ENCODE peak calls at places on chromosomes 12 and 14, in five cellular contexts. W, K, P, X and Z are unnamed samples.

GRCh38 chr12:131002271-131002670 is 48.6 kb downstream of the ADGRD1 start:
- DNase-seq in W (no peak), K (no peak), P (no peak), X (no peak), Z (no peak)

GRCh38 chr12:76083246-76083735 is 1.2 kb downstream of the NAP1L1 start:
- DNase-seq in W (no peak), K (no peak), P (no peak), X (no peak), Z (no peak)

GRCh38 chr12:130872179-130873096 is 572 bp downstream of the RAN start:
- DNase-seq in W (peak; percentile 85), K (peak; percentile 46), P (no peak), X (peak; percentile 34), Z (no peak)

GRCh38 chr12:27940245-27940644 is 32.3 kb downstream of the PTHLH start:
- DNase-seq in W (no peak), K (no peak), P (no peak), X (no peak), Z (no peak)

GRCh38 chr12:4214912-4215861 is 58.4 kb upstream of the CCND2 start:
- DNase-seq in W (no peak), K (no peak), P (peak; percentile 38), X (no peak), Z (no peak)

GRCh38 chr12:78002878-78003277 is 172.2 kb downstream of the NAV3 start:
- DNase-seq in W (peak; percentile 29), K (no peak), P (no peak), X (no peak), Z (no peak)

GRCh38 chr12:77294016-77294415 is 228.6 kb upstream of the E2F7 start:
- DNase-seq in W (no peak), K (no peak), P (no peak), X (no peak), Z (no peak)

GRCh38 chr14:70871863-70872677 is 35.2 kb upstream of the PCNX1 start:
- DNase-seq in W (no peak), K (no peak), P (no peak), X (no peak), Z (no peak)

GRCh38 chr12:70756791-70757190 is 119.6 kb upstream of the PTPRB start:
- DNase-seq in W (peak; percentile 27), K (no peak), P (no peak), X (no peak), Z (no peak)

GRCh38 chr14:100389497-100390104 is 66.5 kb downstream of the SLC25A47 start:
- DNase-seq in W (no peak), K (no peak), P (no peak), X (no peak), Z (no peak)

GRCh38 chr14:23125006-23125405 is 6.0 kb upstream of the CEBPE start:
- DNase-seq in W (no peak), K (no peak), P (no peak), X (no peak), Z (no peak)

GRCh38 chr14:35224615-35225014 is 67.6 kb upstream of the PSMA6 start:
- DNase-seq in W (no peak), K (no peak), P (no peak), X (no peak), Z (no peak)

GRCh38 chr14:68137704-68138619 is 318.4 kb downstream of the RAD51B start:
- DNase-seq in W (peak; percentile 5), K (peak; percentile 69), P (no peak), X (peak; percentile 95), Z (peak; percentile 87)

GRCh38 chr12:114678028-114678427 is 5.9 kb downstream of the TBX3 start:
- DNase-seq in W (peak; percentile 60), K (no peak), P (no peak), X (no peak), Z (no peak)

GRCh38 chr12:14905269-14906004 is 19.8 kb upstream of the MGP start:
- DNase-seq in W (no peak), K (no peak), P (no peak), X (peak; percentile 21), Z (no peak)

GRCh38 chr12:1836241-1836803 is 16.0 kb downstream of the LRTM2 start:
- DNase-seq in W (peak; percentile 39), K (no peak), P (no peak), X (no peak), Z (no peak)

GRCh38 chr14:76775695-76776305 is 14.5 kb downstream of the VASH1 start:
- DNase-seq in W (no peak), K (no peak), P (no peak), X (no peak), Z (no peak)

GRCh38 chr12:84955298-84955697 is 42.7 kb upstream of the SLC6A15 start:
- DNase-seq in W (no peak), K (no peak), P (no peak), X (no peak), Z (no peak)

GRCh38 chr14:32073537-32074189 is 3.4 kb upstream of the ARHGAP5 start:
- DNase-seq in W (peak; percentile 61), K (peak; percentile 71), P (peak; percentile 14), X (peak; percentile 88), Z (peak; percentile 64)

GRCh38 chr12:111395557-111396187 is 10.1 kb upstream of the SH2B3 start:
- DNase-seq in W (no peak), K (no peak), P (no peak), X (no peak), Z (no peak)

GRCh38 chr14:86203843-86204242 is 673.9 kb downstream of the FLRT2 start:
- DNase-seq in W (no peak), K (no peak), P (peak; percentile 1), X (no peak), Z (no peak)

GRCh38 chr12:95608252-95609033 is 57.2 kb upstream of the USP44 start:
- DNase-seq in W (no peak), K (peak; percentile 46), P (no peak), X (peak; percentile 67), Z (peak; percentile 72)

GRCh38 chr14:35965425-35965824 is 139.3 kb downstream of the BRMS1L start:
- DNase-seq in W (no peak), K (no peak), P (no peak), X (peak; percentile 61), Z (no peak)

GRCh38 chr12:131279281-131279921 is 325.7 kb downstream of the ADGRD1 start:
- DNase-seq in W (no peak), K (no peak), P (no peak), X (no peak), Z (no peak)

GRCh38 chr12:12200363-12200762 is 66.5 kb downstream of the LRP6 start:
- DNase-seq in W (no peak), K (no peak), P (no peak), X (no peak), Z (no peak)

GRCh38 chr14:55303646-55304277 is 32.5 kb downstream of the FBXO34 start:
- DNase-seq in W (no peak), K (no peak), P (no peak), X (no peak), Z (no peak)

GRCh38 chr14:104128981-104129380 is 9.4 kb upstream of the KIF26A start:
- DNase-seq in W (no peak), K (no peak), P (no peak), X (no peak), Z (no peak)

GRCh38 chr14:104132981-104133380 is 5.4 kb upstream of the KIF26A start:
- DNase-seq in W (peak; percentile 14), K (no peak), P (no peak), X (peak; percentile 73), Z (no peak)

GRCh38 chr14:104131968-104132732 is 6.2 kb upstream of the KIF26A start:
- DNase-seq in W (no peak), K (no peak), P (no peak), X (no peak), Z (no peak)

GRCh38 chr14:104129556-104129955 is 8.8 kb upstream of the KIF26A start:
- DNase-seq in W (no peak), K (no peak), P (no peak), X (no peak), Z (no peak)

DNA sequence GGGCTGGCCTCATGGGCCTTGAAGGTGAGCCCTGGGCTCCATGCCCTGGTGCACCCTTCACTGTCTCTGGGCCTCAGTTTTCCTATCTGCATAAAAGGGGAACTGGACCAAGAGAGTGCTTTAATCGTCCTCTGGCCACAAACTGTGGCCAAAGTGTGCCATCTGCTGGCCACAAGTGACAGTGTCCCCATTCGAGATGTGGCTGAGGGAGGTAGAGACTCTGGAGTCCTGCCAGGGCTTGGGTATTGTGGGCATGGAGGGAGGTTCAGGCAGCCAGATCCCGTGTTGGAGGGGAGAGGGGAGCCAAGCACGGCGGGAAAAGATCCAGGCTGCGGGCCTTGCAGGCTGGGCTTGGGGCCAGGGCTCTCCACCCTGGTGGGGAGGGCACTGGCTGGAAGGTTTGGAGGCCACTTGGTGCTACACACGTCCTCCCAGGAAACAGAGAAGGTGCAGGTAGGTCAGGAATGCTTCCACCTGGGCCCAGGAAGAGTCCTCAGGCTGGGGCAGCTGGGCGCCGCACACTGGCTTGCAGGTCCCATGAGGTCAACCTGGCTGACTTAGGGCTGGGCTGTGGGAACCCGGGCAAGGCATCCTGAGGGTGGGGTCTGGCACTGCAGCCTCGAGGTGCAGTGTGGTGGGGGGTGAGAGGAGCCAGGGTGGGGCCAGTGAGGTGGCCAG is 7.3 kb upstream of the KIF26A start:
- DNase-seq in W (peak; percentile 87), K (peak; percentile 65), P (no peak), X (peak; percentile 69), Z (no peak)
- TF ChIP-seq REST in W (no peak), K (no peak), P (no peak), X (no peak), Z (no peak)

DNA sequence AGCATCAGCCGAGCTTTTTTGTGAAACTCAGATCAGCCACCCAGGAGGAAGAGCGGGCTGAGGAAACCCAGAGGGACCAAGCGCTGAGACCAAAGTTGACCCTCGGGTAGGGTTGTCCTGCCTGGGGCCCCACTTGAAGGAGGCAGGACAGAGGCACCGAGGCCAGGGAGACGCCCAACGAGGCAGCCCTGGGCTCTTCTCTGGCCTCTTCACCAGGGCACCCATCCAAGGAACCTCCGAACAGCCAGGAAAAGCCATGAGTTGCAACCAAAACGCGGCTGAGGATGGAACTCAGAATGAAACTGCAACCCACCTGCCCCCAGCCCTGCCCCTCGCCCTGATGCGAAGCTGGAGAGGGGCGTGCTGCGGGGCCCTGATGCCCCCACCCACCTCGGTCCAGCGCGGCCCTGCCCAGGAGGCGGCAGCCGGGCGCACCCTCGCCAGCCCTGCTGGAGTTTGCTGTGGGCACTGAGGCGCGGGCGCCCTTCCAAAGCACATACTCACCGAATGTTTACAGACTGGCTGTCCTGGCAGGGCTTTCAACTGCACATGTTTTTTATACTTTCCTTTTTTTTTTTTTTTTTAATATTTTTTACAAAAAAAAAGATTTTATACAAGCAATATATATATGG is 41.9 kb downstream of the JDP2 start:
- DNase-seq in W (no peak), K (no peak), P (no peak), X (no peak), Z (no peak)
- TF ChIP-seq REST in W (no peak), K (no peak), P (no peak), X (no peak), Z (no peak)

GRCh38 chr12:49744363-49744885 is 3.1 kb downstream of the TMBIM6 start:
- DNase-seq in W (no peak), K (no peak), P (no peak), X (no peak), Z (no peak)
- TF ChIP-seq REST in W (no peak), K (no peak), P (no peak), X (no peak), Z (no peak)

GRCh38 chr14:74501135-74501614 is 7.6 kb downstream of the ISCA2 start:
- DNase-seq in W (peak; percentile 87), K (peak; percentile 49), P (no peak), X (peak; percentile 93), Z (no peak)

GRCh38 chr14:74501691-74502090 is 8.1 kb downstream of the ISCA2 start:
- DNase-seq in W (no peak), K (no peak), P (no peak), X (no peak), Z (no peak)

GRCh38 chr14:74503256-74503972 is 9.8 kb downstream of the ISCA2 start:
- DNase-seq in W (no peak), K (no peak), P (no peak), X (no peak), Z (no peak)

GRCh38 chr14:74503973-74504335 is 10.4 kb downstream of the ISCA2 start:
- DNase-seq in W (no peak), K (no peak), P (no peak), X (no peak), Z (no peak)

GRCh38 chr14:74502236-74503019 is 8.9 kb downstream of the ISCA2 start:
- DNase-seq in W (peak; percentile 66), K (peak; percentile 44), P (no peak), X (peak; percentile 83), Z (peak; percentile 30)
- TF ChIP-seq REST in W (no peak), K (no peak), P (no peak), X (no peak), Z (no peak)